ENCODE peak calls at places on chromosomes 6 and 20, in six cellular contexts. E, G, F, J, H and Q are unnamed samples.

GRCh38 chr6:25788305-25788922 is 33.9 kb downstream of the SLC17A4 start:
- DNase-seq in E (peak; percentile 33), F (peak; percentile 13), J (peak; percentile 65), H (no peak), G (peak; percentile 69), Q (peak; percentile 74)

GRCh38 chr20:46050444-46050843 is 21.4 kb downstream of the SLC12A5 start:
- DNase-seq in F (no peak), J (no peak), G (no peak), H (no peak), E (no peak), Q (no peak)

GRCh38 chr20:63204362-63204761 is 11.6 kb downstream of the YTHDF1 start:
- DNase-seq in F (no peak), G (no peak), J (no peak), H (no peak), E (no peak), Q (no peak)

GRCh38 chr6:38508286-38508685 is 131.4 kb downstream of the BTBD9 start:
- DNase-seq in F (no peak), E (no peak), G (no peak), H (no peak), J (no peak), Q (no peak)

GRCh38 chr20:46739441-46740213 is 30.2 kb downstream of the SLC2A10 start:
- DNase-seq in F (peak; percentile 39), E (peak; percentile 72), J (no peak), G (peak; percentile 35), H (no peak), Q (no peak)

GRCh38 chr6:169626169-169626833 is 75.5 kb downstream of the WDR27 start:
- DNase-seq in J (no peak), F (no peak), G (no peak), H (no peak), E (no peak), Q (no peak)

GRCh38 chr6:112205521-112206458 is 48.6 kb downstream of the LAMA4 start:
- DNase-seq in J (peak; percentile 64), G (no peak), H (no peak), E (peak; percentile 52), F (no peak), Q (peak; percentile 78)

GRCh38 chr6:150212745-150213144 is 69.9 kb downstream of the PPP1R14C start:
- DNase-seq in F (no peak), J (no peak), H (no peak), E (no peak), G (no peak), Q (no peak)

GRCh38 chr6:7615611-7616383 is 25.8 kb downstream of the SNRNP48 start:
- DNase-seq in H (no peak), F (no peak), E (peak; percentile 47), G (peak; percentile 38), J (peak; percentile 81), Q (peak; percentile 81)

GRCh38 chr6:33750244-33750991 is 3.7 kb upstream of the IP6K3 start:
- DNase-seq in H (no peak), J (no peak), G (no peak), E (no peak), F (no peak), Q (no peak)

GRCh38 chr20:15248618-15249395 is 911.4 kb upstream of the FLRT3 start:
- DNase-seq in G (no peak), H (no peak), J (no peak), F (no peak), E (no peak), Q (no peak)

GRCh38 chr20:38751360-38751976 is 3.2 kb downstream of the ACTR5 start:
- DNase-seq in J (peak; percentile 66), F (no peak), H (no peak), E (no peak), G (no peak), Q (peak; percentile 67)

GRCh38 chr20:61531553-61532345 is 279.7 kb downstream of the CDH4 start:
- DNase-seq in H (no peak), G (no peak), F (no peak), J (no peak), E (no peak), Q (no peak)

GRCh38 chr6:117265425-117266266 is at the start of gene VGLL2:
- DNase-seq in E (no peak), F (no peak), H (peak; percentile 69), G (no peak), J (peak; percentile 27), Q (peak; percentile 48)

GRCh38 chr6:132814716-132815570 is 574 bp downstream of the RPS12 start:
- DNase-seq in E (no peak), H (no peak), G (no peak), J (peak; percentile 9), F (no peak), Q (peak; percentile 13)

GRCh38 chr20:48735112-48735511 is 92.7 kb downstream of the PREX1 start:
- DNase-seq in F (no peak), H (no peak), G (no peak), E (no peak), J (no peak), Q (no peak)

GRCh38 chr6:107116328-107116892 is 1.1 kb upstream of the BEND3 start:
- DNase-seq in E (no peak), G (peak; percentile 57), J (no peak), F (no peak), H (no peak), Q (no peak)
- TF ChIP-seq CTCF in E (no peak), G (no peak), J (no peak), F (peak; percentile 37), H (no peak), Q (peak; percentile 14)

DNA sequence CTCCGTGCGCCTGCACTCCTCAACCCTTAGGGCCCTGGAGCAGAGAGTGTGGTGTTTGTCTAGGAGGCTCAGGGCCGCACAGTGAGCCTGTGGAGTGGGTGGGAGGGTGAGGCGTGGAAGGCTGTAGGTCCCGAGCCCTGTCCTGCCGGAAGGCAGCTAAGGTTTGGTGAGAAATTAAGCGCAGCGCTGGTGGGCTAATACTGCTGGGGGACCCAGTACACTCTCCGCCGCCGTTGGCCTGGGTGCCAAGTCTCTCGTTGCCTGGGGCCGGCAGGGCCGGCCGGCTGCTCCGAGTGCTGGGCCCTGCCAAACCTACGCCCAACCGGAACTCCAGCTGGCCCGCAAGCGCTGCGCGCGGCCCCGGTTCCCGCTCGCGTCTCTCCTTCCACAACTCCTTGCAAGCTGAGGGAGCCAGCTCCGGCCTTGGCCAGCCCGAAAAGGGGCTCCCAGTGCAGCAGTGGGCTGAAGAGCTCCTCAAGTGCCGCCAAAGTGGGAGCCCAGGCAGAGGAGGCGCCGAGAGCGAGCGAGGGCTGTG is 40.4 kb upstream of the MCUR1 start:
- DNase-seq in G (no peak), J (no peak), F (no peak), H (no peak), E (no peak), Q (no peak)
- H3K4me3 ChIP-seq in G (no peak overlapping the region), J (no peak overlapping the region), F (no peak overlapping the region), H (no peak overlapping the region), E (no peak overlapping the region), Q (no peak overlapping the region)

DNA sequence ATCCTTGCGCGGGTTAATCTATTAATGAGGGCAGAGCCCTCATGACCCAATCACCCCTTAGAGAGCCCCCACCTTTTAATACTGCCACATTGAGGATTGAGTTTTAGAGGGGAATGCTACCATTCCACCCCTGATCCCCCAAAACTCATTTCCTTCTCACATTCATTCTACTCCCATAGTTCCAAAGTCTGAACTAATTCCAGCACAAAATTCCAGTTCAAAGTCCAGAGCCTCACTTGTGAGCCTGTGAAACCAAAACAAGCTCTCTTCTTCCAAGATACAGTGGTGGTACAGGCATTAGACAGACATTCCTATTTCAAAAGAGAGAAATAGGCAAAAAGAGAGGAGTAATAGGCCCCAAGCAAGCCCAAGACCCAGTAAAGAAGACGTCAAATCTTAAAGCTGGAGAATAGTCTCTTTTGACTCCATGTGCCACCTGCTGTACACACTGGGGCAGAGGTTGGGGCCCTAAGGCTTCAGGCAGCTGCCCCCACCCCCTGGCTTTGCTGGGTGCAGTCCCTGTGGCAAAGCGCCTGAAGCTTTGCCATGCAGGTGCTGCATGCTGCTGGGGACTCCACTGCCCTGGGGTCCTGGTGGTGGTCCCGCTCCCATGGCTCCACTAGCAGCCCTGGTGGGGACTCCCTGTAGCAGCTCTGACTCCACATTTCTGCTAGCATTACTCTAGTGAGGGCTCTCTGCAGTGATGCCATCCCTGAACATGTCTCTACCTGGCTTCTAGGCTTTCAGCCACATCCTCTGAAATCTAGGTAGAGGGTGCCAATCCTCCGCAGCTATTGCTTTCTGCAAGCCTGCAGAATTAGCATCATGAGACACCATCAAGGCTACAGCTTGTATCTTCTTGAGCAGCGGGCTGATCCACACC is 41.3 kb downstream of the RSPH3 start:
- DNase-seq in J (no peak), F (no peak), G (no peak), E (no peak), H (no peak), Q (no peak)
- TF ChIP-seq CTCF in J (no peak), F (no peak), G (peak; percentile 18), E (no peak), H (no peak), Q (no peak)

DNA sequence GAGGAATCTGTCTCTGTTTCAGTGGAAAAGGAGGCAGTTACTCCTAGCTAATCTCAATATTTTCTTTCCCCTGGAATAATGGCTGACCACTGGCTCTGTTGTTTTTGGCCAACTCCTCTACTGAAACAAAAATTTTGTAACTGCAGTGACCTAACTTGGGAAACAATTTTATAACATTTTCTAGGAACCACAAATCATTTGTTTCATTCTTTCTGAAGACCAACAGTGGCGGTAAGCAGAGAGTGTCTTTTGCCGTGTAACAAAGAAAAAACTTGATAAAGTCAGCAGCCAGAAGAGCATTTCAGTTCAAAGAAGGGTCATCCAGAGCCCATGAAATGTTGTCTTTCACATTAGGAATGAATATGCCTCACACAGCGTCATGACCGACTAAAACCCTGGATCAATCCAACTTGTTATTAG is 11.8 kb upstream of the BFSP1 start:
- DNase-seq in E (no peak), J (peak; percentile 95), H (no peak), F (no peak), G (no peak), Q (peak; percentile 86)
- H3K4me3 ChIP-seq in E (no peak overlapping the region), J (no peak overlapping the region), H (no peak overlapping the region), F (no peak overlapping the region), G (no peak overlapping the region), Q (peak overlapping the region; percentile 1)

GRCh38 chr6:108200631-108201030 is 34.8 kb downstream of the NR2E1 start:
- DNase-seq in H (no peak), G (no peak), E (peak; percentile 82), F (no peak), J (peak; percentile 33), Q (peak; percentile 8)
- TF ChIP-seq CTCF in H (no peak), G (no peak), E (no peak), F (no peak), J (no peak), Q (no peak)